ENCODE peak calls at places on chromosomes 12 and 14, in seven cellular contexts. M, I, N, C, G, F and P are unnamed samples.

GRCh38 chr12:12384601-12385321 is 27.9 kb downstream of the BORCS5 start:
- DNase-seq in M (no peak), I (no peak), N (no peak), C (peak), G (peak), F (no peak), P (no peak)

GRCh38 chr14:43697003-43697402 is 810.1 kb downstream of the FSCB start:
- DNase-seq in M (no peak), I (no peak), N (no peak), C (no peak), G (no peak), F (no peak), P (no peak)

GRCh38 chr12:124754491-124754890 is 109.2 kb downstream of the SCARB1 start:
- DNase-seq in M (no peak), I (no peak), N (no peak), C (no peak), G (no peak), F (no peak), P (no peak)

GRCh38 chr12:5102261-5102789 is 58.6 kb downstream of the KCNA5 start:
- DNase-seq in M (peak), I (no peak), N (no peak), C (peak), G (no peak), F (no peak), P (peak)

GRCh38 chr12:96368233-96368632 is 32.0 kb downstream of the CDK17 start:
- DNase-seq in M (no peak), I (no peak), N (no peak), C (peak), G (peak), F (no peak), P (peak)

GRCh38 chr12:51620448-51620847 is 29.4 kb downstream of the SCN8A start:
- DNase-seq in M (peak), I (no peak), N (no peak), C (no peak), G (no peak), F (no peak), P (peak)

GRCh38 chr12:84911331-84912190 is 1.0 kb downstream of the SLC6A15 start:
- DNase-seq in M (peak), I (no peak), N (no peak), C (peak), G (peak), F (no peak), P (peak)

GRCh38 chr14:87170179-87170578 is 822.8 kb downstream of the GALC start:
- DNase-seq in M (no peak), I (no peak), N (no peak), C (no peak), G (no peak), F (no peak), P (no peak)

GRCh38 chr14:74793506-74794155 is 30.5 kb downstream of the YLPM1 start:
- DNase-seq in M (peak), I (no peak), N (no peak), C (peak), G (no peak), F (no peak), P (peak)

GRCh38 chr12:28110329-28110728 is 79.9 kb upstream of the CCDC91 start:
- DNase-seq in M (no peak), I (no peak), N (no peak), C (no peak), G (no peak), F (no peak), P (peak)

GRCh38 chr14:101781240-101782061 is 19.9 kb downstream of the PPP2R5C start:
- DNase-seq in M (no peak), I (no peak), N (no peak), C (no peak), G (no peak), F (no peak), P (peak)

GRCh38 chr12:912466-913235 is 36.8 kb downstream of the RAD52 start:
- DNase-seq in M (no peak), I (no peak), N (no peak), C (no peak), G (no peak), F (no peak), P (no peak)

GRCh38 chr14:101947577-101947903 is 16.8 kb upstream of the DYNC1H1 start:
- DNase-seq in M (no peak), I (no peak), N (no peak), C (no peak), G (no peak), F (no peak), P (no peak)

GRCh38 chr12:59077153-59077930 is 157.0 kb upstream of the LRIG3 start:
- DNase-seq in M (peak), I (no peak), N (no peak), C (no peak), G (no peak), F (no peak), P (peak)

GRCh38 chr12:49342914-49343731 is 3.6 kb upstream of the DNAJC22 start:
- DNase-seq in M (no peak), I (no peak), N (no peak), C (no peak), G (no peak), F (no peak), P (no peak)

GRCh38 chr12:34404377-34405285 is 382.3 kb downstream of the ALG10 start:
- DNase-seq in M (no peak), I (no peak), N (peak), C (no peak), G (peak), F (no peak), P (no peak)

GRCh38 chr14:102421366-102422057 is 58.8 kb downstream of the TECPR2 start:
- DNase-seq in M (no peak), I (no peak), N (no peak), C (no peak), G (no peak), F (no peak), P (no peak)

GRCh38 chr14:75101491-75101890 is 25.4 kb downstream of the NEK9 start:
- DNase-seq in M (no peak), I (no peak), N (no peak), C (no peak), G (no peak), F (no peak), P (no peak)

GRCh38 chr12:49808686-49809368 is 19.4 kb downstream of the NCKAP5L start:
- DNase-seq in M (no peak), I (no peak), N (no peak), C (peak), G (no peak), F (no peak), P (no peak)

GRCh38 chr12:2641209-2641608 is 153.6 kb upstream of the FKBP4 start:
- DNase-seq in M (peak), I (no peak), N (peak), C (peak), G (no peak), F (peak), P (peak)

GRCh38 chr14:90429764-90430163 is 32.9 kb downstream of the CALM1 start:
- DNase-seq in M (no peak), I (no peak), N (no peak), C (no peak), G (no peak), F (no peak), P (no peak)

GRCh38 chr12:47123730-47124129 is 44.0 kb upstream of the AMIGO2 start:
- DNase-seq in M (no peak), I (no peak), N (no peak), C (no peak), G (no peak), F (no peak), P (no peak)

GRCh38 chr12:109053382-109054123 is 1.2 kb downstream of the USP30 start:
- DNase-seq in M (no peak), I (no peak), N (no peak), C (no peak), G (no peak), F (no peak), P (peak)

GRCh38 chr12:4296749-4297148 is 23.2 kb downstream of the CCND2 start:
- DNase-seq in M (no peak), I (no peak), N (no peak), C (no peak), G (no peak), F (no peak), P (no peak)

GRCh38 chr12:34292736-34293625 is 270.7 kb downstream of the ALG10 start:
- DNase-seq in M (no peak), I (no peak), N (peak), C (no peak), G (no peak), F (no peak), P (no peak)

GRCh38 chr12:125773033-125773432 is 707.8 kb downstream of the AACS start:
- DNase-seq in M (no peak), I (no peak), N (no peak), C (no peak), G (no peak), F (peak), P (no peak)

GRCh38 chr12:94220804-94221203 is 72.4 kb downstream of the PLXNC1 start:
- DNase-seq in M (no peak), I (no peak), N (no peak), C (no peak), G (no peak), F (no peak), P (no peak)

GRCh38 chr12:49365542-49365941 is 1.7 kb upstream of the SPATS2 start:
- DNase-seq in M (no peak), I (no peak), N (no peak), C (peak), G (no peak), F (no peak), P (peak)

GRCh38 chr12:92845320-92845719 is 83.8 kb downstream of the EEA1 start:
- DNase-seq in M (no peak), I (no peak), N (no peak), C (no peak), G (no peak), F (no peak), P (no peak)

GRCh38 chr14:103097244-103097993 is 2.9 kb downstream of the EXOC3L4 start:
- DNase-seq in M (no peak), I (no peak), N (no peak), C (no peak), G (no peak), F (no peak), P (no peak)

GRCh38 chr14:104977681-104978647 is at the start of gene AHNAK2:
- DNase-seq in M (peak), I (no peak), N (no peak), C (peak), G (peak), F (peak), P (peak)
- H3K4me3 ChIP-seq in M (peak), I (peak), N (peak), C (peak), G (peak), F (peak), P (peak)

GRCh38 chr14:104243200-104243599 is 104.8 kb downstream of the KIF26A start:
- DNase-seq in M (no peak), I (no peak), N (peak), C (no peak), G (no peak), F (no peak), P (no peak)

GRCh38 chr14:104245723-104246122 is 107.3 kb downstream of the KIF26A start:
- DNase-seq in M (no peak), I (no peak), N (no peak), C (no peak), G (no peak), F (no peak), P (no peak)

GRCh38 chr14:104246401-104247335 is 108.3 kb downstream of the KIF26A start:
- DNase-seq in M (no peak), I (no peak), N (peak), C (no peak), G (no peak), F (no peak), P (no peak)

GRCh38 chr14:104244221-104245011 is 106.0 kb downstream of the KIF26A start:
- DNase-seq in M (no peak), I (no peak), N (peak), C (no peak), G (no peak), F (no peak), P (no peak)

DNA sequence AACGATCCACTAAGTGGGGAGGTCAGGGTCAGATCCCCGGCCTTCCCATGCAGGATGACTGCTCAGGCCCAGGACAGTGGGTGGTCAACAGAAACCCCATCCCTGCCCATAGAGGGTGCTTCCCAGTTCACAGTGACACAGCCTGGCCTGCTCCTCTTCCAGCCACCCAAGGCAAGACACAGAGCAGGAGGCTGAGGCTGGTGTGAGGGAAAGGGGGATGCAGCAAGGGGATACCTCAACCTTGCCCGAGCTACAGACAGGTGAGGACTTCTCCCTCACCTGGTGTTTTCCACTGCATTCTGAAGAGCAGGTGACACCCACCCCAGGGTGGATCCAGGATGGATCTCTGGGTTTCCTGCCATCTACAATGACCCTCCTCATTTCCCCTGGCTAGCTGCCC is 106.7 kb downstream of the KIF26A start:
- DNase-seq in M (no peak), I (no peak), N (peak), C (no peak), G (no peak), F (no peak), P (no peak)
- TF ChIP-seq CTCF in M (no peak), I (no peak), N (no peak), C (no peak), G (no peak), F (no peak), P (no peak)

GRCh38 chr14:64388533-64389243 is 535 bp downstream of the MTHFD1 start:
- DNase-seq in M (peak), I (no peak), N (no peak), C (peak), G (peak), F (no peak), P (peak)
- H3K4me3 ChIP-seq in M (peak), I (peak), N (peak), C (peak), G (peak), F (peak), P (peak)

GRCh38 chr14:21768116-21768874 is 94.7 kb upstream of the OR4E1 start:
- DNase-seq in M (no peak), I (no peak), N (no peak), C (peak), G (no peak), F (peak), P (no peak)
- TF ChIP-seq CTCF in M (no peak), I (peak), N (no peak), C (peak), G (peak), F (peak), P (no peak)

GRCh38 chr12:29561736-29562135 is 64.2 kb upstream of the OVCH1 start:
- DNase-seq in M (no peak), I (no peak), N (no peak), C (no peak), G (no peak), F (no peak), P (no peak)
- H3K4me3 ChIP-seq in M (no peak), I (no peak), N (peak), C (no peak), G (no peak), F (no peak), P (no peak)

DNA sequence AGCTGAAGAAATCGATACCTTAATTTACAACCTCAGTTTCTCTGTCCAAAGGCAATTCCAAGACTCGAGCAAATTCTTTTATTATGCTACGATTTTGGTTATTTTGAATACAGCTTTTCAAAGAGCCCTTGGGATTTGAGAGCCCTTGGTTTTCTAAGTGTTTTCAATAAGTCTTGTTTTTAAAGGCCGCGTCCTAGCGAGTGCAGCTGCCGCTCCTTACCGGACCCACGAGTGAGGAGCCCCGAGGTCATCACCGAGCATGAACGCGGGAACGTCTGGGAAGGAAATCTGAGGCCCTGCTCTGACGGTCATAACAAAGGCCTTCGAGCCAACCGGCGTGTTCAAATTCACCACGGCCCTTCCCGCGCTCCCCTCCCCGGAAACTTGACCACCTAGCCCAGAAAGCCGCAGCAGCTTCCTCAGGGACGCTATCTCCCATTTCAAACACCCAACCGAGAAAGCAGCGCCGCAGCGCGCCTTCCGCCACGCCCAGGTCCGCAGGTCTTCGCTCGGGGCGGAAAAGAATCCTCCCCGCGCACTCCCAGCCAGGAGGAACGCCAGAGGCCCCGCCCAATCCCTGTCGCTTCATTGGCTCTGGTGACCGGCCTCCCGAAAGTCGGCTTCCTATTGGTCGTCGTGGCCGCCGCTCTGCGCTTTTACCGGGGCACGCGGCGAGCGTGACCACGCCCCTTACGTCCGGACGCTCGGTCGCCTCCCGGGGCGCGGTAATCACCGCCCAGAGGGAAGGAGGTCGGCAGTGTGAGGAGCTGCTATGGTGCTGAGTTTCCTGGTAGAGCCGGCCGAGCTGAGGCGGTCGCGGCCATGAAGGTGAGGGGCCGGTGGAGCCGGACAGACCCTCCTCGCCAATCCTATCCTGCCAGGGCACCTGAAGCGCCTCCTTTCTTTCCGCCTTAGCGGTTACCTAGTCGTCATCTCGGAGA is at the start of gene RNF34:
- DNase-seq in M (peak), I (peak), N (peak), C (peak), G (peak), F (peak), P (peak)
- TF ChIP-seq CTCF in M (no peak), I (no peak), N (no peak), C (no peak), G (peak), F (no peak), P (no peak)

DNA sequence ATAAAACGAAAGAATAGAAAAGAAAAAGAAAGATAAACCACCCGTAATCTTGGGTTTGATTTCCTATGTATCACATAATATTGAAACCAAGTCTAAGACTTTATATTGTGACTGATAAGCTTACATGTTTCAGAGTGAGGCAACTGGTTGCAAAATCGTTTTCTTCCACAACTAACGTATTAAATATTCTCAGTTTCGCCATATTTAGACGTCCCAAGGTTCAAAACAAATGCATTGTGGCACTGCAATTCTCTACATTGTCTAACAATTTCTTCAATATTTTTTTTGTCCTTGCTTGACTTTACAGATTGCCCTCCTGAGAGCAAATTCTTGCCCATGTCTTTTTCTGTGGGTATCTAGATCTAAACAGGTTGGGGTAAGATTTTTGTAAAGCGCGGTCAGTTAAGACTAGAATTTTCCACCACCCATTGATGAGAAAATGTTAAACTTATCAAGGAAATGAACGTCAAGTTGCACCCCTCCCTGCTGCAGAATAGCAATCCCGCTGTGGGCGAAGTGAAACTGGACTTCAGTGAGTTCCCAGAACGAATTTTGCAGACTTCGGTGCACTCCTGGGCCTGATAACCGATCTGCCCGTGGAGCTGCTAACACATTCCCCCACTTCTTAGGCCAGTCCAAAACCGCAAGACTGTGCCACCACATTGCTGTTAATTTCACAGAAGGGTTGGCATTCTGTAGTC is 2.7 kb downstream of the TBX3 start:
- DNase-seq in M (peak), I (no peak), N (no peak), C (peak), G (no peak), F (no peak), P (peak)
- H3K4me3 ChIP-seq in M (peak), I (peak), N (peak), C (peak), G (peak), F (no peak), P (peak)